ENCODE peak calls at places on chromosomes 12 and 14, in seven cellular contexts. L is IMR-90, M is AG09309, O is sigmoid colon, A is astrocyte of the cerebellum, D is mucosa of descending colon, V is cardiac muscle cell. E is an unnamed sample.

GRCh38 chr14:56809262-56810215 is 740 bp downstream of the OTX2 start:
- DNase-seq in V (no peak), D (no peak), M (no peak), O (no peak), A (no peak), L (no peak), E (no peak)

GRCh38 chr12:111270128-111270651 is 98.7 kb downstream of the PHETA1 start:
- DNase-seq in M (no peak), O (no peak), L (no peak), A (no peak), D (no peak), V (no peak), E (no peak)

GRCh38 chr12:59695379-59695778 is 99.5 kb downstream of the SLC16A7 start:
- DNase-seq in O (no peak), V (no peak), L (peak; percentile 69), A (no peak), D (no peak), M (peak; percentile 17), E (no peak)

GRCh38 chr12:40819427-40820108 is 127.3 kb downstream of the CNTN1 start:
- DNase-seq in M (no peak), D (peak; percentile 3), L (no peak), A (no peak), O (peak; percentile 61), V (peak; percentile 81), E (no peak)

GRCh38 chr12:64105026-64105425 is 117.1 kb downstream of the KICS2 start:
- DNase-seq in A (no peak), O (no peak), L (no peak), D (no peak), V (no peak), M (no peak), E (no peak)

GRCh38 chr12:50387487-50387886 is 8.9 kb downstream of the FAM186A start:
- DNase-seq in M (no peak), O (no peak), A (no peak), L (no peak), V (no peak), D (no peak), E (no peak)

GRCh38 chr14:29419736-29420135 is 507.9 kb downstream of the PRKD1 start:
- DNase-seq in A (no peak), O (no peak), D (no peak), V (no peak), M (no peak), L (no peak), E (no peak)

GRCh38 chr14:66085224-66085623 is 400.9 kb upstream of the CCDC196 start:
- DNase-seq in D (no peak), M (no peak), O (no peak), V (no peak), L (no peak), A (no peak), E (no peak)

GRCh38 chr14:28142400-28143015 is 624.1 kb upstream of the FOXG1 start:
- DNase-seq in V (peak; percentile 31), A (peak; percentile 12), D (peak; percentile 6), O (no peak), L (no peak), M (no peak), E (no peak)

GRCh38 chr14:22900088-22900799 is 17.2 kb downstream of the REM2 start:
- DNase-seq in O (no peak), M (no peak), L (peak; percentile 78), D (peak; percentile 83), V (peak; percentile 76), A (peak; percentile 59), E (no peak)

GRCh38 chr12:91381309-91381804 is 198.7 kb upstream of the DCN start:
- DNase-seq in O (peak; percentile 80), D (no peak), V (peak; percentile 93), L (peak; percentile 86), M (peak; percentile 56), A (peak; percentile 84), E (no peak)

GRCh38 chr12:2957816-2958431 is 1.3 kb upstream of the TEAD4 start:
- DNase-seq in L (no peak), D (no peak), O (no peak), V (no peak), A (no peak), M (no peak), E (no peak)

DNA sequence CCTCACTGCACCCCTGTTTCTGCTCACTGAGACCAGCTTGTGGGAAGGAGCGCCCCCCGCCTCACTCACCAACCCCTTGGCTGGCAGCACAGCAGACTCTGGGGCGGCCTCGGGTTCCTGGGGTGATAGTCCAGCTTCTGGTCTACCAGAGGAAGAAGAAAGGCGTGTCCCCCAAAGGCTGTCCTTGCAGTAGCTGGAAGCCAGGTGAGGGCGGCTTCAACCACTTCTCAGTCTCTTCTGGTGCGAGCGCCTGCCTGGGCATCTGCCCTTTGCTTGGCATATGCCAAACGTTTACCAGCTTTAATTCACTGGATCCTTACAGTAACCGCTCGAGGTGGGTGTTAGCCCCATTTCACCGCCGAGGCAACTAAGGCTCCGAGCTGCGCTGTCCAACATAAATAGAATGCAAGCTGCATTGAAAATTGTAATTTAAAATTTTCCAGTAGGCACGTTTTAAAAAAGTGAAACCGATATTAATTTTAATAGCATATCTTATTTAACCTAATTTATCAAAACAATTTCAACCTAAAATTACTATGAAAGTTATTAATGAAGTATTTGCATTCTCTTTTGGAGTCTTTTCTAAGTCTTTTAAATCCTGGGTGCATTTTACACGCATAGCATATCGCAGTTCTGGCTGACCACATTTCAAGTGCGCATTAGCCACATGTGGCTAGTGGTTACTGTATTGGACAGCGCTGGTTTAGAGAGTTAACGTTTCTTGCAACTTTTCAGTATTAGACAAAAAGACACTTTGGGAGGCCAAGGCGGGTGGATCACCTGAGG is 872 bp downstream of the FAM177A1 start:
- DNase-seq in L (peak; percentile 4), D (peak; percentile 77), A (no peak), M (no peak), V (no peak), O (no peak), E (peak; percentile 13)
- TF ChIP-seq CTCF in L (no peak), D (no peak), A (no peak), M (no peak), V (no peak), O (no peak), E (no peak)

DNA sequence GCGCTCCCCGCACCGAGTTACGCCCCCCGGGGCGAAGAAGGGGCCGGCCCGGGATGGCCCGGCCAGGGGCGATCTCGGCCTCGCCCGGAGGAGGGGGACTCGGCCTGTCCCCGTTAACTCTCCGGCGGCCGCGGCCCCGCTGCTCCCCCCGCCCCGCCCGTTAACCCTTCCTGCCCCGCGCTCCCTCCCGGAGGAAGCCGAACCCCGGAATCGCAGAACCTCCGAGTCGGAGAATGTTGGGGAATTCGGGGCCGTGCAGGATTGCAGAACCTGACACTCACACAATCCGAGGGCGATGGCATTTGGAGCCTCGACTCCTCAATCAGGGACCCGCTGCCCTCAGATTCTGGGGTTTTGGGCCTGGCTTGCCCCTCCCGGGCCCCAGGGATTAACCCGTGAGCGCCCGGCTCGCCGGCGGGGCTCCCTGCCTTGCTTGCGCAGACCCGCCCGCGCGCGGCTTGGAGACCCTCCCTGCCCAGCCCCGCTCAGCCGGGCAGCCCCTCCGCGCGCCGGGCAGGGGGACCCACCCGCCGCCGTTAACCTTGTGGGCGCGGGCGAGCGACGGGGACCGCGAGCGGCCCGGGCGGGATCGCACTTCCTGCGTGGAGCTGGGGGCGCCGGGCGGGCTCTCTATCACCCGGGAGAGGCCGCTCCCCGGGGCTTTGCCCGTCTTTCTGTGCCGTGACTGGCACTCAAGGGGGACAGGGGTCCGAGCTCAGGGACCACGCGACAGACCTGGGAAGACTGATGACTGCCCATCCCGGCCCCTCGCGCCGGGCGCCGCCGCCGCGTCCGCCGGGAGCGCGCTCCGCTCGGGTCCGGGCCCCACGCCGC is 18.8 kb downstream of the BEGAIN start:
- DNase-seq in O (no peak), L (no peak), V (no peak), A (no peak), D (no peak), M (no peak), E (no peak)
- H3K4me3 ChIP-seq in O (peak overlapping the region; percentile 35), L (peak overlapping the region; percentile 28), V (peak overlapping the region; percentile 30), A (peak overlapping the region; percentile 40), D (no peak overlapping the region), M (peak overlapping the region; percentile 20), E (no peak overlapping the region)

DNA sequence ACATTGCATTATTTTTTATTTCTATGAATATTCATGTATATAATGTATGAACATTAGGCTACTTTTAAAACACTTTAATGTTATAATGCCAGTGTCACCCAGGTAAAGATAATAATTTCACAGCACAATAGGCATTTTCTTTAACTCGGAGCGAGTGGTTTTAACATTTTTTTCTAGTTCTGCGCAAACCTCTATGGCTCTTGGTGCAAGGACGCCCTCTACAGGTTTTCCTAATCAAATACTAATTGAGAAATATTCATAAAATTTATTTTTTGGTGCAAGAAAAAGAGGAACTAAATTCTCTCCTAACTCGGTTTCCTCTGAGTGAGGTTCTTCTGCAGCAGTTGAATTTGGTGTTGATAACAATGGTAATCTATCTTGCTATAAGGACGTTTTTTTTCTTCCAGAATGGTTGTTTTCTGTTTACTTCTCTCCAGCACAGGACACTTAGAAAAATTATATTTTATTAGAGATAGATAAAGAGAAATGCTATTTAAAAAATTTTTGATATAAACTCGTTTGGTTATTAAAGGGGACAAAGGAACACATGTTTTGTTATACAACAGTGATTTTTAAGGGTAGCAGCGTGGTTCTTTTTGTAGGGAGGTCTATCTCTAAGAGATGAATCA is 2.4 kb upstream of the WIF1 start:
- DNase-seq in D (peak; percentile 17), A (peak; percentile 12), V (peak; percentile 68), M (no peak), O (no peak), L (peak; percentile 37), E (no peak)
- TF ChIP-seq CTCF in D (no peak), A (peak; percentile 70), V (peak; percentile 74), M (peak; percentile 68), O (peak; percentile 37), L (peak; percentile 63), E (peak; percentile 50)

GRCh38 chr14:103055693-103056092 is 1.7 kb downstream of the CDC42BPB start:
- DNase-seq in D (no peak), V (no peak), O (no peak), L (peak; percentile 10), A (no peak), M (no peak), E (no peak)
- H3K4me3 ChIP-seq in D (no peak overlapping the region), V (peak overlapping the region; percentile 92), O (peak overlapping the region; percentile 94), L (peak overlapping the region; percentile 100), A (peak overlapping the region; percentile 70), M (peak overlapping the region; percentile 80), E (no peak overlapping the region)

E was measured in GM12864.